ENCODE peak calls at places on chromosome 3, in four cellular contexts. J is GM12891, L is GM12878, X is K562. O is an unnamed sample.

GRCh38 chr3:58528629-58529028 is 8.4 kb downstream of the ACOX2 start:
- DNase-seq in J (no peak), L (no peak), X (no peak), O (no peak)

GRCh38 chr3:187914231-187914630 is 169.0 kb upstream of the BCL6 start:
- DNase-seq in J (no peak), L (no peak), X (no peak), O (no peak)

GRCh38 chr3:193974147-193974546 is 161.8 kb upstream of the HES1 start:
- DNase-seq in J (no peak), L (no peak), X (no peak), O (no peak)

GRCh38 chr3:45994661-45995369 is 809 bp downstream of the FYCO1 start:
- DNase-seq in J (no peak), L (no peak), X (peak), O (peak)

GRCh38 chr3:105938101-105938500 is 69.3 kb upstream of the CBLB start:
- DNase-seq in J (no peak), L (no peak), X (no peak), O (no peak)

GRCh38 chr3:149706905-149707304 is 45.4 kb downstream of the COMMD2 start:
- DNase-seq in J (no peak), L (no peak), X (no peak), O (no peak)

GRCh38 chr3:129855454-129856419 is 37.8 kb downstream of the TMCC1 start:
- DNase-seq in J (no peak), L (no peak), X (no peak), O (peak)

GRCh38 chr3:121735047-121735696 is 14.4 kb downstream of the GOLGB1 start:
- DNase-seq in J (no peak), L (peak), X (no peak), O (no peak)

GRCh38 chr3:157494581-157495281 is 8.5 kb downstream of the VEPH1 start:
- DNase-seq in J (no peak), L (no peak), X (no peak), O (no peak)

GRCh38 chr3:188559069-188559410 is 405.1 kb downstream of the LPP start:
- DNase-seq in J (no peak), L (no peak), X (no peak), O (no peak)

GRCh38 chr3:126389112-126389791 is 5.5 kb upstream of the CFAP100 start:
- DNase-seq in J (peak), L (no peak), X (peak), O (peak)

DNA sequence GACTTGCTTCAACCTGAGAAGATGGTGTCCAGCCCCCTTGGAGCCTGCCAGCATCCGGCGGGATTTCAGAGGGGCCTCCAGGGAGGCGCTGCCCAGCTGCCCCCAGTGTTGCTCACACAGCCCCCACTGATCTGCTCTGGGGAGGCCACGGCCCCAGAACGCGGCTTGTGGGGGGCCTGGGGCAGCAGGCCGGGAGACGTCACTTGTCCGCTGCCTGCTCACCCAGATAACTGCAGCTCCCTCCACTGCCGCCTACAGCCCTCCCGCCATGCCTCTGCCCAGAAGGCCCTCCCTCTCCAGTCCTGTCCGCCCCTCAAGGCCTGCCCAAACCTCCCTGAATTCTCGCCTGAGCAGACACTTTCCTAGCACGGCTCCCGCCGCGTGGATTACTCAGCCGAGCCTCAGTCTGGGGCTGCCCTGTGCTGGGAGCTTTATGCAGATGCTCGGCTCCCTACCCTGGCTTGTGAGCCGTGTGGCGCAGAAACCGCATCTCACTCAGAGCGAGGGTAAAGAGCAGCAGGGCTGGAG is 17.2 kb upstream of the ADIPOQ start:
- DNase-seq in J (no peak), L (no peak), X (peak), O (peak)
- TF ChIP-seq SPI1 in J (no peak), L (no peak), X (no peak), O (no peak)

GRCh38 chr3:124491098-124491497 is 239.2 kb upstream of the UMPS start:
- DNase-seq in J (no peak), L (no peak), X (no peak), O (no peak)
- TF ChIP-seq SPI1 in J (no peak), L (no peak), X (no peak), O (no peak)

GRCh38 chr3:128297401-128298138 is 144.3 kb downstream of the EEFSEC start:
- DNase-seq in J (no peak), L (no peak), X (no peak), O (no peak)
- TF ChIP-seq SPI1 in J (no peak), L (no peak), X (no peak), O (no peak)

GRCh38 chr3:13836658-13837587 is 42.9 kb downstream of the WNT7A start:
- DNase-seq in J (no peak), L (no peak), X (no peak), O (no peak)

GRCh38 chr3:13833506-13834257 is 46.2 kb downstream of the WNT7A start:
- DNase-seq in J (no peak), L (no peak), X (no peak), O (no peak)

GRCh38 chr3:13837751-13838150 is 42.1 kb downstream of the WNT7A start:
- DNase-seq in J (no peak), L (no peak), X (no peak), O (no peak)

GRCh38 chr3:13834258-13835035 is 45.4 kb downstream of the WNT7A start:
- DNase-seq in J (no peak), L (no peak), X (no peak), O (no peak)

GRCh38 chr3:13835246-13835645 is 44.6 kb downstream of the WNT7A start:
- DNase-seq in J (no peak), L (no peak), X (no peak), O (no peak)
- TF ChIP-seq SPI1 in J (no peak), L (no peak), X (no peak), O (no peak)

DNA sequence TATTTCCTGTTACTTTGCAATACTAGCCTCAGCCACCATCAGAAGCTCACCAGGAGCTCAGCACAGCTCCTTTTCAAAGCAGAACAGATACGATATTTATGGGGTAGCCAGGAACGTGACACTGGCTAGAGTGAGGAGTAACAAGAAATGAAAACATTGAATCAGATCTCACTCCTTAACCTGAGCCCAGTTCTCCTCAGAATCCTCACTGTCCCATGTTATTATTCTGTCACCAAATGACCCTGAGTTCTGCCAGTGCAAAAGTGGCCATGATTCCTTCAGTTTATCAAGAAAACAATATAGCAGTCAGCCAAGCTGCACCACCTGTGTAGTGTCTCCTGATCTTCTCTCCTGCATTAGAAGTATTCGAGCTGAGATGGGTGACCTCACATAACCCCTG is 956.7 kb downstream of the TUSC7 start:
- DNase-seq in J (no peak), L (no peak), X (no peak), O (no peak)
- TF ChIP-seq SPI1 in J (no peak), L (no peak), X (no peak), O (no peak)

GRCh38 chr3:172313671-172314070 is 134.6 kb downstream of the GHSR start:
- DNase-seq in J (no peak), L (no peak), X (no peak), O (no peak)
- TF ChIP-seq SPI1 in J (no peak), L (no peak), X (no peak), O (no peak)

O was measured in HL-60.